ENCODE peak calls at places on chromosomes 12 and 14, in six cellular contexts. U is RWPE1, Q is GM20000, D is AG09319, I is GM13976, K is endothelial cell. V is an unnamed sample.

GRCh38 chr14:105317546-105317945 is 3.0 kb downstream of the PACS2 start:
- DNase-seq in K (no peak), D (no peak), Q (no peak), U (no peak), I (no peak), V (no peak)

GRCh38 chr12:62291888-62292760 is 31.9 kb downstream of the USP15 start:
- DNase-seq in D (no peak), Q (no peak), I (no peak), U (peak), K (no peak), V (peak)

GRCh38 chr14:53525608-53526007 is 372.5 kb upstream of the DDHD1 start:
- DNase-seq in I (no peak), D (no peak), Q (no peak), U (no peak), K (no peak), V (no peak)

GRCh38 chr12:112806721-112807120 is 15.2 kb downstream of the RPH3A start:
- DNase-seq in Q (no peak), K (no peak), D (no peak), I (no peak), U (no peak), V (no peak)

GRCh38 chr14:54570047-54570446 is 3.1 kb downstream of the SAMD4A start:
- DNase-seq in U (no peak), D (no peak), K (no peak), Q (no peak), I (no peak), V (no peak)

GRCh38 chr12:23564454-23564853 is 385.0 kb downstream of the SOX5 start:
- DNase-seq in U (no peak), I (no peak), K (no peak), D (no peak), Q (no peak), V (no peak)

GRCh38 chr14:32006267-32007110 is 70.6 kb upstream of the ARHGAP5 start:
- DNase-seq in U (no peak), Q (no peak), K (no peak), D (no peak), I (no peak), V (peak)

GRCh38 chr12:6792522-6793201 is 3.3 kb downstream of the CD4 start:
- DNase-seq in Q (no peak), I (no peak), K (no peak), D (no peak), U (no peak), V (no peak)

GRCh38 chr12:83691730-83692129 is 1005.0 kb downstream of the TMTC2 start:
- DNase-seq in Q (no peak), U (no peak), D (no peak), K (no peak), I (no peak), V (no peak)

GRCh38 chr14:59190372-59190771 is 1.9 kb downstream of the DAAM1 start:
- DNase-seq in K (no peak), Q (peak), D (no peak), I (no peak), U (no peak), V (peak)

GRCh38 chr12:122947352-122947792 is 18.9 kb downstream of the ABCB9 start:
- DNase-seq in Q (no peak), K (no peak), I (no peak), U (no peak), D (no peak), V (peak)
- TF ChIP-seq CTCF in Q (no peak), K (no peak), I (no peak), U (no peak), D (no peak), V (peak)

GRCh38 chr14:102344485-102344884 is 18.2 kb downstream of the CINP start:
- DNase-seq in U (no peak), I (no peak), K (no peak), Q (no peak), D (no peak), V (no peak)

GRCh38 chr14:102342238-102342637 is 20.5 kb downstream of the CINP start:
- DNase-seq in U (no peak), D (no peak), K (no peak), I (no peak), Q (no peak), V (no peak)

GRCh38 chr14:102344084-102344483 is 18.6 kb downstream of the CINP start:
- DNase-seq in U (no peak), I (no peak), D (no peak), Q (no peak), K (no peak), V (no peak)

GRCh38 chr14:102346645-102347044 is 16.0 kb downstream of the CINP start:
- DNase-seq in U (no peak), Q (no peak), I (no peak), D (no peak), K (no peak), V (no peak)

GRCh38 chr14:102345232-102345631 is 17.5 kb downstream of the CINP start:
- DNase-seq in I (no peak), Q (no peak), U (no peak), K (no peak), D (no peak), V (no peak)
- TF ChIP-seq CTCF in I (no peak), Q (no peak), U (no peak), K (no peak), D (no peak), V (no peak)

DNA sequence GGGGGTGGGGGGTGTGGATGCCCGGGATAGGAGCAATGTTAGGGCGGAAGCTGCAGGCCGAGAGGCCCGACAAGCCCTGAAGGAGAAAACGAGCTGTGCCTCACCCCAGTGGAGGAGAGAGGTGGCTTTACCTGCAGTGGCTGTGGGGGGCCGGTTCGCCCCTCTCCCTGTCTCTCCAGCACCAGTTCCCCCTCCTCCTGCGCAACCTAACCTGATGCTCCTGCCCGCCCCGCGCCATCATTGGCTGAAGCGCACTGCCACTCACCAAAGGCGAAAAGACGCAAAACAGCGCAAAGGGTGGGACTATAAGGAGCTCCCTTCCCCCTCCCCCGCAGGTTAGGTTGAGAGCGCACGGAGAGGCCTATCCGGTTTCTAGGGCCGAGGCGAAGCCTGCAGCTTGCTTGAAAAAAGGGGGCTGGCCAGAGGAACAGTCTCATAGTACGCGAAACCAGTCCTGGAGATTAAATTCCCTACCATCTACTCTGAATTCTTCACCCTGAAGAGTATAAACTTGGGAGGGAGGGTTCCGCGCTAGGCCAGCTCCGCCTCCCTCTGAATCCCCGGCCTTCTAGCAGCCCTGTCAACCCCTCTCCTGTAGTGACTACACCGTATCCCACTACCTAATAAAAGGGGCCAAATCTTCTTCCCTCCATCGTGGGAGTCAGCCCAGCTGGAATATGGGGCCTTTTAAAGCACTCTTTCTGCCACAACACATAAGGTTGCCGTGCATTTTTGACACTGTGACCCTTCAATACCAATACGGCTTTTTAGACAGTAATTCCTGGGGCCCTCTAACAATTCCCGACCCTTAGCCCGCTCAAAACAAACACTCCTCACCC is 18.6 kb downstream of the CHD8 start:
- DNase-seq in D (peak), Q (peak), U (peak), K (peak), I (peak), V (peak)
- TF ChIP-seq CTCF in D (no peak), Q (no peak), U (no peak), K (no peak), I (no peak), V (no peak)

GRCh38 chr12:24880732-24881131 is 68.2 kb downstream of the BCAT1 start:
- DNase-seq in Q (no peak), K (no peak), U (no peak), D (no peak), I (no peak), V (no peak)

GRCh38 chr12:24881724-24882371 is 67.1 kb downstream of the BCAT1 start:
- DNase-seq in D (no peak), U (no peak), K (no peak), I (no peak), Q (no peak), V (no peak)

GRCh38 chr12:24879644-24880043 is 69.3 kb downstream of the BCAT1 start:
- DNase-seq in U (no peak), K (no peak), I (no peak), Q (no peak), D (no peak), V (no peak)

GRCh38 chr12:24884911-24885310 is 64.0 kb downstream of the BCAT1 start:
- DNase-seq in I (no peak), K (no peak), Q (no peak), U (no peak), D (no peak), V (no peak)

DNA sequence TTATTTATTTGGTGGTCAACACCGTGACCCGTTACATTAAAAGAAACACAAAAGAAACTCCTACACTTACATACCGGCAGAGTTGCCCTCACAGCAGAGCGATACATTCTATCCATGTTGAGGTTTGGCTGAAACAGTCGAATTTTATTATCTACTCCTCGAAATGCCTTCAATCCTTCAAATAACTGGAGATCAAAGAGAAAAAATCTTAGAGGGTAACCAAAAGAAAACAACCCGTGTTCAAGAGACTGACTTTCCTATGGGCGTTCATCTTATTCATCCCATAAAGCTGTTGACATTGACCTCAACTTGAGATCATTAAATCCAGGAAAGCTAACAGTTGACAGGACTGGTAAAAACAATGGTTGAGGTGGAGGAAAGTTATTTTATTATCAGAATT is 67.7 kb downstream of the BCAT1 start:
- DNase-seq in Q (no peak), I (no peak), U (no peak), K (no peak), D (no peak), V (no peak)
- TF ChIP-seq CTCF in Q (no peak), I (no peak), U (no peak), K (no peak), D (no peak), V (no peak)

GRCh38 chr12:643478-644292 is 19.6 kb downstream of the NINJ2 start:
- DNase-seq in K (no peak), D (no peak), U (no peak), Q (peak), I (no peak), V (no peak)
- TF ChIP-seq CTCF in K (no peak), D (no peak), U (no peak), Q (no peak), I (no peak), V (no peak)

DNA sequence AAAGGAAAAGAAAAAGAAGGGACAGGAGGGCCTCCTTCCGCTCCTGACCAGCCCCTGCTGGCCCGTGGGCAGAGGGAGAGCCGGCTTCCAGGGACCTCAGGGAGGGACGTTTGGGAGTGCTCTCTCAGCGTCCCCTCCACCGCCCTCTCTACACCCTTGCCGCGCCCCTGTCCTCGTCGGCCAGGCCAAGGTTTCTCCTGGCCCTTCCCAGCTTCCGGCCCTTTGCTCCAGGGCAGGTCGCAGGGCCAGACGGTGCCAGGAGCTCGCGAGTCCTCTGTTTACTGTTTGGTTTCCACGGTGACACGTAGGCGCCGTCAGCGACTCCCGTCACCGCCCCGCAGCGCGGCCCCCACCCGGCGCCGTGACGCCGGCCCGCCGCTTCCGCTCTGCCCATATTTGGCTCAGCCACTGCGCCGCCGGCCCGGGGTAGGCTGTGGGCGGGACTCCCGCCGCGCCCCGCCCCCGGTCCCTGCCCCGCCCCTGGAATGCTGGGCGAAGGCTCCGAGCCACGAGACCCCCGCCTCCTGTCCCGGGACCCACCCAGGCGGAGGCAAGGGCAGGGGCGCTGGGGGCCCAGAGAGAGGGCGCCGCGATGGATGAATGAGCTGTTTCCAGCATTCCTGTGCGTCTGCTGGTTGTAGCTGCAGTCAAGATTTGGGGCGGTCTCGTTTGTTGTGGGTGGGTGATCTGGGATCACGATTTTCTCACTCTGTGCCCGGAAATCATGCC is 15.5 kb downstream of the FOS start:
- DNase-seq in D (peak), I (peak), K (peak), Q (peak), U (peak), V (peak)
- TF ChIP-seq CTCF in D (no peak), I (no peak), K (no peak), Q (no peak), U (no peak), V (no peak)

GRCh38 chr12:53652366-53652765 is 23.5 kb downstream of the ATP5MC2 start:
- DNase-seq in D (no peak), I (no peak), U (no peak), Q (no peak), K (no peak), V (no peak)
- TF ChIP-seq CTCF in D (no peak), I (no peak), U (no peak), Q (no peak), K (no peak), V (no peak)

GRCh38 chr12:55704824-55705780 is 2.6 kb downstream of the ITGA7 start:
- DNase-seq in K (no peak), U (no peak), I (no peak), Q (no peak), D (no peak), V (no peak)

GRCh38 chr12:55706840-55707671 is 648 bp downstream of the ITGA7 start:
- DNase-seq in I (no peak), D (no peak), Q (no peak), U (no peak), K (no peak), V (peak)

GRCh38 chr12:55703976-55704761 is 3.5 kb downstream of the ITGA7 start:
- DNase-seq in U (no peak), K (no peak), I (no peak), D (no peak), Q (no peak), V (no peak)

GRCh38 chr12:55707841-55708694 is at the start of gene ITGA7:
- DNase-seq in K (peak), U (peak), I (peak), D (no peak), Q (peak), V (peak)

GRCh38 chr12:55705802-55706402 is 1.8 kb downstream of the ITGA7 start:
- DNase-seq in K (peak), Q (peak), U (no peak), D (no peak), I (peak), V (peak)
- TF ChIP-seq CTCF in K (peak), Q (peak), U (no peak), D (peak), I (peak), V (peak)

V was measured in Calu3.